ENCODE peak calls at places on chromosomes 11 and 22, in ten cellular contexts. Y is Peyer's patch, J is body of pancreas, E is A549, K is ovary, T is suprapubic skin, L is GM12891, O is transverse colon, V is H54, B is IMR-90. M is an unnamed sample.

GRCh38 chr11:23425379-23425778 is 565.1 kb upstream of the CCDC179 start:
- DNase-seq in T (no peak), V (no peak), B (peak; percentile 12), O (no peak), Y (no peak), J (no peak), L (no peak), K (no peak), E (no peak), M (no peak)

GRCh38 chr11:55726715-55727324 is 46.4 kb upstream of the OR5D13 start:
- DNase-seq in Y (no peak), J (no peak), T (no peak), E (peak; percentile 8), L (no peak), O (no peak), V (no peak), K (no peak), B (no peak), M (no peak)

GRCh38 chr11:33682446-33682845 is 18.2 kb downstream of the C11orf91 start:
- DNase-seq in T (no peak), E (no peak), Y (no peak), K (no peak), J (no peak), V (no peak), O (no peak), B (no peak), L (no peak), M (no peak)

GRCh38 chr11:73439002-73439843 is 63.0 kb downstream of the RELT start:
- DNase-seq in T (no peak), J (no peak), Y (peak; percentile 77), K (no peak), O (peak; percentile 23), L (no peak), V (no peak), E (no peak), B (peak; percentile 22), M (no peak)

GRCh38 chr11:86274503-86274902 is 27.5 kb upstream of the HIKESHI start:
- DNase-seq in E (no peak), B (no peak), O (no peak), L (no peak), J (no peak), Y (no peak), T (no peak), K (no peak), V (no peak), M (peak; percentile 16)

GRCh38 chr11:121881806-121882205 is 234.2 kb downstream of the BLID start:
- DNase-seq in K (no peak), J (no peak), L (no peak), E (no peak), Y (no peak), O (no peak), B (peak; percentile 91), V (no peak), T (no peak), M (no peak)

GRCh38 chr22:46297151-46297819 is 615 bp downstream of the GTSE1 start:
- DNase-seq in O (no peak), K (peak; percentile 25), L (no peak), J (peak; percentile 35), V (peak; percentile 22), T (no peak), E (no peak), Y (no peak), B (peak; percentile 35), M (peak; percentile 81)

GRCh38 chr11:69541501-69542313 is 60.2 kb downstream of the LINC01488 start:
- DNase-seq in J (peak; percentile 56), V (no peak), L (no peak), T (peak; percentile 43), K (no peak), O (no peak), Y (peak; percentile 18), E (peak; percentile 68), B (peak; percentile 43), M (no peak)

GRCh38 chr11:45648931-45649330 is 16.5 kb downstream of the CHST1 start:
- DNase-seq in O (no peak), V (no peak), B (no peak), E (no peak), T (peak; percentile 67), L (no peak), J (no peak), K (no peak), Y (no peak), M (no peak)

GRCh38 chr22:23110922-23111527 is 30.8 kb downstream of the RSPH14 start:
- DNase-seq in V (no peak), L (no peak), K (no peak), E (no peak), B (no peak), T (no peak), O (no peak), Y (no peak), J (no peak), M (no peak)

GRCh38 chr22:25878933-25879332 is 136.9 kb downstream of the MYO18B start:
- DNase-seq in Y (no peak), T (no peak), B (no peak), O (no peak), K (no peak), L (no peak), E (no peak), J (no peak), V (no peak), M (no peak)

GRCh38 chr11:19577849-19578619 is 134.6 kb upstream of the NAV2 start:
- DNase-seq in O (peak; percentile 42), V (no peak), T (no peak), K (peak; percentile 33), B (peak; percentile 66), E (no peak), J (peak; percentile 35), L (no peak), Y (no peak), M (no peak)

DNA sequence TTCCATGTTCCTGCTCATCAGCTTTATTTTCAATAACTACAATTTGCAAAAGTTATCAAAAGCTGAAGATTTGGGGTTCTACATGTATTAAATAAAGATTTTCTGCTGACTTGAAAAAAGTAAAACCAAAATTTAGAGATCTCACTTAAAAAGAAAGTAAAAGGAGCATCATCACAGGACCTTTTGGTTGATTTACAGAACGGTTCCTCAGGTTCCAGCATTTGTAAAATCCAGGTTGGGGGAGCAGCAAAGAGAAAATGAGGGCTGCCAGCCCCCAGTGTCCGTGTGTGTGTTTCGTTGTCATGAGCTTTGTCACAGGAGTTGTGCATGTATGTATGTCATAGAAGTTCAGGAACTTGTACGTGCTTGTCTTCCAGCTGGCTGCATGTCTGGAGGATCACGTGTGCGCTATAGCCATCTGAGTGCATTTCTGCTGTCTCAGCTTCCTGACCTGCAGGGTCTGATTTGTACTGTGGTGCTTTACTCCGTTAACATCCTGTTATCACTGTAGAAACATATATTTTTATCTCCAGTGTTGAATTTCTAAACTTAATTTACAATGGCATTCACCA is 15.8 kb downstream of the MOV10L1 start:
- DNase-seq in O (no peak), T (peak; percentile 32), Y (peak; percentile 56), K (no peak), L (no peak), B (peak; percentile 64), J (no peak), V (no peak), E (no peak), M (peak; percentile 29)
- TF ChIP-seq POLR2A in O (no peak), T (no peak), Y (no peak), K (no peak), L (no peak), B (no peak), J (no peak), V (no peak), E (no peak), M (peak; percentile 37)

GRCh38 chr22:41899110-41899509 is 15.8 kb downstream of the SHISA8 start:
- DNase-seq in V (no peak), J (no peak), E (no peak), O (no peak), Y (no peak), T (no peak), K (no peak), L (no peak), B (no peak), M (no peak)

GRCh38 chr22:41902016-41902415 is 12.9 kb downstream of the SHISA8 start:
- DNase-seq in J (no peak), Y (no peak), B (no peak), V (no peak), T (no peak), O (no peak), E (no peak), L (no peak), K (no peak), M (no peak)

GRCh38 chr22:41899992-41900651 is 14.8 kb downstream of the SHISA8 start:
- DNase-seq in V (no peak), K (no peak), Y (no peak), O (no peak), T (no peak), E (no peak), J (no peak), L (no peak), B (no peak), M (no peak)

GRCh38 chr22:41900652-41901312 is 14.1 kb downstream of the SHISA8 start:
- DNase-seq in K (no peak), T (no peak), L (no peak), J (no peak), Y (no peak), O (no peak), V (no peak), B (no peak), E (no peak), M (no peak)

GRCh38 chr22:41898645-41899044 is 16.2 kb downstream of the SHISA8 start:
- DNase-seq in E (no peak), B (no peak), V (no peak), T (no peak), O (no peak), L (no peak), J (no peak), Y (no peak), K (no peak), M (no peak)
- TF ChIP-seq POLR2A in E (no peak), B (no peak), V (no peak), T (no peak), O (no peak), L (no peak), J (no peak), Y (no peak), K (no peak), M (no peak)

GRCh38 chr11:61792310-61793083 is at the start of the genes FEN1 and TMEM258:
- DNase-seq in K (peak; percentile 87), L (peak; percentile 91), B (peak; percentile 94), Y (peak; percentile 94), T (peak; percentile 97), V (peak; percentile 84), E (peak; percentile 95), O (peak; percentile 88), J (peak; percentile 91), M (peak; percentile 96)
- TF ChIP-seq POLR2A in K (peak; percentile 85), L (peak; percentile 89), B (peak; percentile 95), Y (peak; percentile 22), T (peak; percentile 81), V (peak; percentile 76), E (peak; percentile 79), O (peak; percentile 69), J (peak; percentile 87), M (peak; percentile 92)

DNA sequence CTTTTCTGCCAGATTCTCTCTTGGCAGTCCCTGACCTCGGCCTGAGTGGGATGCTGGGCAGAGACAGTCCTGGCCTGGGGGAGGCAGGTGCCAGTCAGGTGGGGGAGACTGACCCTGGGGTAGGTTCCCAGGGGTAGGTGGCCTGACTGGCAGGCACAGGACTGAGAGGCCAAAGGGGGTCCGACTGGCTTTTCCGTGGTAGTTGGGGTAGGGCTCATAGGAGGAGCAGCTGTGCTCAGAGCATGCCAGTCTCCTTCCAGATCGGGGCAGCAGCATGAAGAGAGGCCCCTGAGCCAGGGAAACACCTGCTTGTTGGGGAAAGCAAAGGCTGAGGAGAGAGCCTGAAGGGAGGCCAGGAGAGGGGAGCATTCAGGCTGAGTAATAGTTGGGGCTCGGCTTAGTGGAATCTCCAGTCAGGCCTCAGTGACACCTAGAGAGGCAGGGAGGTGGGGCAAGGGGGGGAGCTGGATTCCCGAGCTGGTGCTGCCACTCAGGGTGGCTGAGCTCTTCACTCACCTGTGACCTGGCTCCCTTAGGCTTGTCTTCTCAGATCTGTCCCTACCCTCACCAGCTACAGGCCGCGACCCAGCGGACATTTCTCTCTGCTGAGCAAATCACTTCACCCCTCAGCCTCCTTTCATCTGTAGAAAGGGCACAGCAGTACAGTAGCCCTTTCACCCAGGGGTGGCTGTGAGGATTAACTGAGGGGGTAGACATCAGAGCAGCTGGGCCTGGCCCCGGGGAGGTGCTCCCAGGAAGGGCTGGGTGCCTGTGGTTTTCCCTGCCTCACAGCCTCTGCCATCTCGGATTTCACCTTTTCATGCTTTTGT is 26.2 kb downstream of the MCM5 start:
- DNase-seq in T (no peak), L (no peak), J (no peak), K (no peak), O (no peak), V (no peak), B (peak; percentile 38), Y (no peak), E (no peak), M (no peak)
- TF ChIP-seq POLR2A in T (no peak), L (peak; percentile 37), J (no peak), K (no peak), O (no peak), V (no peak), B (no peak), Y (no peak), E (no peak), M (no peak)